ENCODE peak calls at places on chromosome 20, in five cellular contexts. T, A, S, L and P are unnamed samples.
A peak's percentile ranks its signal among the peaks of the same experiment; 100 is the strongest.

GRCh38 chr20:54284928-54285704 is 77.2 kb downstream of the PFDN4 start:
- DNase-seq in T (no peak), A (no peak), S (no peak), L (no peak), P (no peak)

GRCh38 chr20:4073852-4074741 is 58.7 kb upstream of the RNF24 start:
- DNase-seq in T (no peak), A (no peak), S (no peak), L (no peak), P (no peak)

GRCh38 chr20:51171141-51171540 is 148.2 kb upstream of the KCNG1 start:
- DNase-seq in L (no peak), S (no peak), A (no peak), T (no peak), P (no peak)

GRCh38 chr20:38190936-38191371 is 25.9 kb upstream of the TGM2 start:
- DNase-seq in S (no peak), A (no peak), T (no peak), L (no peak), P (no peak)

GRCh38 chr20:63471002-63471718 is 1.3 kb downstream of the KCNQ2 start:
- DNase-seq in A (no peak), T (no peak), S (no peak), L (no peak), P (peak; percentile 55)

GRCh38 chr20:12093062-12093796 is 175.5 kb downstream of the BTBD3 start:
- DNase-seq in A (no peak), L (no peak), S (no peak), T (no peak), P (no peak)

GRCh38 chr20:54633374-54633773 is 158.0 kb downstream of the DOK5 start:
- DNase-seq in L (no peak), T (no peak), S (no peak), A (no peak), P (no peak)

GRCh38 chr20:723756-724155 is 44.5 kb downstream of the SLC52A3 start:
- DNase-seq in A (no peak), T (peak; percentile 58), L (peak; percentile 25), S (no peak), P (no peak)

GRCh38 chr20:56826306-56826970 is 197.3 kb downstream of the TFAP2C start:
- DNase-seq in A (no peak), L (no peak), T (no peak), S (no peak), P (no peak)

GRCh38 chr20:20548527-20549266 is 163.7 kb downstream of the RALGAPA2 start:
- DNase-seq in S (no peak), L (no peak), T (no peak), A (peak; percentile 39), P (no peak)

GRCh38 chr20:31747640-31748039 is 8.6 kb downstream of the TPX2 start:
- DNase-seq in A (no peak), S (no peak), L (no peak), T (no peak), P (no peak)

GRCh38 chr20:38590682-38591483 is 9.9 kb downstream of the ADIG start:
- DNase-seq in T (no peak), L (no peak), A (no peak), S (no peak), P (peak; percentile 32)

GRCh38 chr20:33488201-33488600 is 1.7 kb upstream of the CBFA2T2 start:
- DNase-seq in L (no peak), S (no peak), A (no peak), T (no peak), P (no peak)

GRCh38 chr20:51467971-51468626 is 74.4 kb downstream of the NFATC2 start:
- DNase-seq in S (no peak), L (no peak), T (no peak), A (no peak), P (no peak)

GRCh38 chr20:24756292-24757025 is 192.6 kb upstream of the CST7 start:
- DNase-seq in S (no peak), A (no peak), T (peak; percentile 10), L (no peak), P (no peak)

GRCh38 chr20:2697768-2698167 is 5.2 kb downstream of the EBF4 start:
- DNase-seq in T (no peak), L (no peak), A (no peak), S (no peak), P (no peak)

GRCh38 chr20:5947276-5947675 is 3.1 kb downstream of the TRMT6 start:
- DNase-seq in L (no peak), T (no peak), S (no peak), A (no peak), P (no peak)

GRCh38 chr20:57619053-57619831 is 984 bp downstream of the ZBP1 start:
- DNase-seq in L (no peak), T (no peak), S (peak; percentile 52), A (no peak), P (no peak)

GRCh38 chr20:3706774-3707507 is 5.5 kb downstream of the SIGLEC1 start:
- DNase-seq in A (no peak), T (peak; percentile 21), S (no peak), L (peak; percentile 65), P (no peak)

GRCh38 chr20:63854069-63854765 is 7.1 kb upstream of the ABHD16B start:
- DNase-seq in A (no peak), S (no peak), L (no peak), T (no peak), P (no peak)

GRCh38 chr20:25461281-25461650 is 53.8 kb downstream of the GINS1 start:
- DNase-seq in S (no peak), L (no peak), T (no peak), A (no peak), P (no peak)

GRCh38 chr20:43836790-43837189 is 77.9 kb upstream of the TOX2 start:
- DNase-seq in L (no peak), S (no peak), T (no peak), A (no peak), P (no peak)

GRCh38 chr20:64083380-64084208 is 604 bp downstream of the LKAAEAR1 start:
- DNase-seq in L (peak; percentile 73), S (peak; percentile 57), T (peak; percentile 87), A (peak; percentile 96), P (peak; percentile 94)

GRCh38 chr20:39190666-39191570 is 228.8 kb downstream of the DHX35 start:
- DNase-seq in L (no peak), S (no peak), A (no peak), T (no peak), P (no peak)

GRCh38 chr20:95215-95614 is 7.7 kb downstream of the DEFB125 start:
- DNase-seq in A (no peak), S (no peak), T (no peak), L (no peak), P (no peak)

GRCh38 chr20:53905019-53905847 is 165.2 kb downstream of the BCAS1 start:
- DNase-seq in A (no peak), S (no peak), T (no peak), L (no peak), P (no peak)

GRCh38 chr20:50111120-50111828 is 1.7 kb downstream of the UBE2V1 start:
- DNase-seq in A (no peak), T (no peak), L (no peak), S (no peak), P (no peak)

GRCh38 chr20:57652865-57653545 is 32.8 kb upstream of the ZBP1 start:
- DNase-seq in T (peak; percentile 22), L (no peak), S (no peak), A (peak; percentile 23), P (no peak)

GRCh38 chr20:21103582-21104465 is 2.3 kb downstream of the LINC00237 start:
- DNase-seq in A (no peak), L (no peak), T (peak; percentile 42), S (no peak), P (peak; percentile 52)